ENCODE peak calls at places on chromosomes 5 and 9, in four cellular contexts. Q is NT2/D1, B is T-helper 22 cell, H is HT-29. T is an unnamed sample.

GRCh38 chr5:125612356-125613149 is 810.7 kb upstream of the GRAMD2B start:
- DNase-seq in Q (no peak), B (no peak), H (no peak), T (no peak)

GRCh38 chr5:68215888-68216736 is 556 bp downstream of the PIK3R1 start:
- DNase-seq in Q (no peak), B (peak; percentile 49), H (no peak), T (no peak)

GRCh38 chr5:149610583-149611250 is 29.4 kb downstream of the ARHGEF37 start:
- DNase-seq in Q (no peak), B (no peak), H (no peak), T (no peak)

GRCh38 chr5:11398728-11399127 is 505.5 kb downstream of the CTNND2 start:
- DNase-seq in Q (no peak), B (no peak), H (no peak), T (no peak)

GRCh38 chr5:17203329-17204132 is 13.9 kb upstream of the BASP1 start:
- DNase-seq in Q (no peak), B (no peak), H (peak; percentile 90), T (no peak)

GRCh38 chr5:102595332-102595731 is 96.5 kb upstream of the SLCO6A1 start:
- DNase-seq in Q (no peak), B (no peak), H (no peak), T (no peak)

GRCh38 chr9:120932086-120932818 is 5.7 kb upstream of the TRAF1 start:
- DNase-seq in Q (no peak), B (no peak), H (no peak), T (no peak)

GRCh38 chr5:96024683-96025475 is 63.2 kb upstream of the ELL2 start:
- DNase-seq in Q (no peak), B (no peak), H (no peak), T (no peak)

GRCh38 chr5:168782172-168782571 is 203.0 kb upstream of the PANK3 start:
- DNase-seq in Q (no peak), B (no peak), H (no peak), T (no peak)

GRCh38 chr9:83526901-83527300 is 11.3 kb downstream of the FRMD3 start:
- DNase-seq in Q (no peak), B (no peak), H (no peak), T (no peak)

GRCh38 chr9:116100711-116101111 is 52.9 kb upstream of the PAPPA start:
- DNase-seq in Q (no peak), B (no peak), H (no peak), T (no peak)

GRCh38 chr9:134728021-134728795 is 86.6 kb downstream of the COL5A1 start:
- DNase-seq in Q (no peak), B (no peak), H (no peak), T (no peak)

GRCh38 chr5:144594919-144595318 is 424.2 kb downstream of the KCTD16 start:
- DNase-seq in Q (no peak), B (no peak), H (no peak), T (no peak)

GRCh38 chr5:187042-187431 is 4.3 kb upstream of the LRRC14B start:
- DNase-seq in Q (no peak), B (no peak), H (no peak), T (no peak)

GRCh38 chr5:108216890-108217289 is 165.0 kb downstream of the FBXL17 start:
- DNase-seq in Q (no peak), B (no peak), H (no peak), T (no peak)

GRCh38 chr9:33120620-33121019 is 44.1 kb upstream of the SMU1 start:
- DNase-seq in Q (no peak), B (no peak), H (no peak), T (no peak)

GRCh38 chr9:79257215-79257614 is 314.6 kb upstream of the TLE4 start:
- DNase-seq in Q (no peak), B (no peak), H (no peak), T (no peak)

GRCh38 chr5:14440223-14440597 is 141.4 kb upstream of the OTULINL start:
- DNase-seq in Q (no peak), B (no peak), H (no peak), T (no peak)

GRCh38 chr9:93112116-93112863 is 16.3 kb downstream of the CARD19 start:
- DNase-seq in Q (no peak), B (no peak), H (no peak), T (no peak)

GRCh38 chr5:173973614-173973969 is 15.4 kb upstream of the C5orf47 start:
- DNase-seq in Q (no peak), B (no peak), H (no peak), T (no peak)

GRCh38 chr5:168085321-168086040 is 206.0 kb upstream of the WWC1 start:
- DNase-seq in Q (no peak), B (no peak), H (no peak), T (no peak)

GRCh38 chr9:127991017-127991756 is 10.4 kb upstream of the EEIG1 start:
- DNase-seq in Q (no peak), B (no peak), H (peak; percentile 97), T (no peak)

GRCh38 chr9:136946893-136947891 is 2.1 kb downstream of the C8G start:
- DNase-seq in Q (no peak), B (no peak), H (no peak), T (no peak)

GRCh38 chr9:91241909-91242308 is 119.8 kb downstream of the AUH start:
- DNase-seq in Q (no peak), B (no peak), H (no peak), T (no peak)

GRCh38 chr5:95646569-95647330 is at the start of gene RFESD:
- DNase-seq in Q (peak; percentile 88), B (peak; percentile 87), H (peak; percentile 99), T (peak; percentile 84)